ENCODE peak calls at places on chromosomes 7 and 10, in ten cellular contexts. One of them, this sample, is unnamed.

GRCh38 chr7:68688416-68689086 is 909.7 kb upstream of the AUTS2 start:
- DNase-seq in foreskin fibroblast: no peak
- DNase-seq in effector CD4-positive, alpha-beta T cell: no peak
- DNase-seq in epithelial cell of esophagus: no peak
- DNase-seq in stimulated activated CD8-positive, alpha-beta memory T cell treated with anti-CD3 and anti-CD28 coated beads, Interleukin-4, amount 100 ng/mL, for 24 hours: no peak
- DNase-seq in esophagus squamous epithelium: no peak
- DNase-seq in activated CD4-positive, alpha-beta T cell treated with anti-CD3 and anti-CD28 coated beads, Interleukin-2, amount 10 ng/mL, durations not matched to agents 7 days and 5 days: no peak
- DNase-seq in NCI-H2171 treated with DMSO at 0.1 percent for 48 hours: no peak
- DNase-seq in cardiac septum: no peak
- DNase-seq in mucosa of gallbladder: no peak
- DNase-seq in this sample: no peak

GRCh38 chr7:115707236-115707635 is 323.3 kb downstream of the TFEC start:
- DNase-seq in foreskin fibroblast: peak
- DNase-seq in effector CD4-positive, alpha-beta T cell: no peak
- DNase-seq in epithelial cell of esophagus: peak
- DNase-seq in stimulated activated CD8-positive, alpha-beta memory T cell treated with anti-CD3 and anti-CD28 coated beads, Interleukin-4, amount 100 ng/mL, for 24 hours: no peak
- DNase-seq in esophagus squamous epithelium: no peak
- DNase-seq in activated CD4-positive, alpha-beta T cell treated with anti-CD3 and anti-CD28 coated beads, Interleukin-2, amount 10 ng/mL, durations not matched to agents 7 days and 5 days: no peak
- DNase-seq in NCI-H2171 treated with DMSO at 0.1 percent for 48 hours: peak
- DNase-seq in cardiac septum: no peak
- DNase-seq in mucosa of gallbladder: no peak
- DNase-seq in this sample: peak

GRCh38 chr10:80491251-80492102 is 37.4 kb downstream of the TSPAN14 start:
- DNase-seq in foreskin fibroblast: no peak
- DNase-seq in effector CD4-positive, alpha-beta T cell: no peak
- DNase-seq in epithelial cell of esophagus: no peak
- DNase-seq in stimulated activated CD8-positive, alpha-beta memory T cell treated with anti-CD3 and anti-CD28 coated beads, Interleukin-4, amount 100 ng/mL, for 24 hours: no peak
- DNase-seq in esophagus squamous epithelium: no peak
- DNase-seq in activated CD4-positive, alpha-beta T cell treated with anti-CD3 and anti-CD28 coated beads, Interleukin-2, amount 10 ng/mL, durations not matched to agents 7 days and 5 days: no peak
- DNase-seq in NCI-H2171 treated with DMSO at 0.1 percent for 48 hours: no peak
- DNase-seq in cardiac septum: peak
- DNase-seq in mucosa of gallbladder: no peak
- DNase-seq in this sample: no peak

GRCh38 chr7:79489371-79489770 is 35.9 kb upstream of the MAGI2 start:
- DNase-seq in foreskin fibroblast: peak
- DNase-seq in effector CD4-positive, alpha-beta T cell: no peak
- DNase-seq in epithelial cell of esophagus: no peak
- DNase-seq in stimulated activated CD8-positive, alpha-beta memory T cell treated with anti-CD3 and anti-CD28 coated beads, Interleukin-4, amount 100 ng/mL, for 24 hours: no peak
- DNase-seq in esophagus squamous epithelium: no peak
- DNase-seq in activated CD4-positive, alpha-beta T cell treated with anti-CD3 and anti-CD28 coated beads, Interleukin-2, amount 10 ng/mL, durations not matched to agents 7 days and 5 days: no peak
- DNase-seq in NCI-H2171 treated with DMSO at 0.1 percent for 48 hours: no peak
- DNase-seq in cardiac septum: no peak
- DNase-seq in mucosa of gallbladder: no peak
- DNase-seq in this sample: no peak

GRCh38 chr10:96670786-96671185 is 49.5 kb downstream of the PIK3AP1 start:
- DNase-seq in foreskin fibroblast: no peak
- DNase-seq in effector CD4-positive, alpha-beta T cell: no peak
- DNase-seq in epithelial cell of esophagus: no peak
- DNase-seq in stimulated activated CD8-positive, alpha-beta memory T cell treated with anti-CD3 and anti-CD28 coated beads, Interleukin-4, amount 100 ng/mL, for 24 hours: no peak
- DNase-seq in esophagus squamous epithelium: no peak
- DNase-seq in activated CD4-positive, alpha-beta T cell treated with anti-CD3 and anti-CD28 coated beads, Interleukin-2, amount 10 ng/mL, durations not matched to agents 7 days and 5 days: no peak
- DNase-seq in NCI-H2171 treated with DMSO at 0.1 percent for 48 hours: no peak
- DNase-seq in cardiac septum: no peak
- DNase-seq in mucosa of gallbladder: no peak
- DNase-seq in this sample: no peak

GRCh38 chr10:59179027-59179426 is 2.6 kb downstream of the PHYHIPL start:
- DNase-seq in foreskin fibroblast: no peak
- DNase-seq in effector CD4-positive, alpha-beta T cell: no peak
- DNase-seq in epithelial cell of esophagus: no peak
- DNase-seq in stimulated activated CD8-positive, alpha-beta memory T cell treated with anti-CD3 and anti-CD28 coated beads, Interleukin-4, amount 100 ng/mL, for 24 hours: no peak
- DNase-seq in esophagus squamous epithelium: no peak
- DNase-seq in activated CD4-positive, alpha-beta T cell treated with anti-CD3 and anti-CD28 coated beads, Interleukin-2, amount 10 ng/mL, durations not matched to agents 7 days and 5 days: no peak
- DNase-seq in NCI-H2171 treated with DMSO at 0.1 percent for 48 hours: no peak
- DNase-seq in cardiac septum: no peak
- DNase-seq in mucosa of gallbladder: no peak
- DNase-seq in this sample: no peak

GRCh38 chr10:120490288-120490687 is 33.3 kb downstream of the PLPP4 start:
- DNase-seq in foreskin fibroblast: no peak
- DNase-seq in effector CD4-positive, alpha-beta T cell: no peak
- DNase-seq in epithelial cell of esophagus: no peak
- DNase-seq in stimulated activated CD8-positive, alpha-beta memory T cell treated with anti-CD3 and anti-CD28 coated beads, Interleukin-4, amount 100 ng/mL, for 24 hours: no peak
- DNase-seq in esophagus squamous epithelium: no peak
- DNase-seq in activated CD4-positive, alpha-beta T cell treated with anti-CD3 and anti-CD28 coated beads, Interleukin-2, amount 10 ng/mL, durations not matched to agents 7 days and 5 days: no peak
- DNase-seq in NCI-H2171 treated with DMSO at 0.1 percent for 48 hours: no peak
- DNase-seq in cardiac septum: no peak
- DNase-seq in mucosa of gallbladder: no peak
- DNase-seq in this sample: no peak

GRCh38 chr10:8138471-8138870 is 84.0 kb downstream of the GATA3 start:
- DNase-seq in foreskin fibroblast: peak
- DNase-seq in effector CD4-positive, alpha-beta T cell: no peak
- DNase-seq in epithelial cell of esophagus: peak
- DNase-seq in stimulated activated CD8-positive, alpha-beta memory T cell treated with anti-CD3 and anti-CD28 coated beads, Interleukin-4, amount 100 ng/mL, for 24 hours: no peak
- DNase-seq in esophagus squamous epithelium: no peak
- DNase-seq in activated CD4-positive, alpha-beta T cell treated with anti-CD3 and anti-CD28 coated beads, Interleukin-2, amount 10 ng/mL, durations not matched to agents 7 days and 5 days: no peak
- DNase-seq in NCI-H2171 treated with DMSO at 0.1 percent for 48 hours: no peak
- DNase-seq in cardiac septum: no peak
- DNase-seq in mucosa of gallbladder: no peak
- DNase-seq in this sample: no peak

GRCh38 chr7:158541330-158542010 is 46.2 kb downstream of the PTPRN2 start:
- DNase-seq in foreskin fibroblast: no peak
- DNase-seq in effector CD4-positive, alpha-beta T cell: no peak
- DNase-seq in epithelial cell of esophagus: no peak
- DNase-seq in stimulated activated CD8-positive, alpha-beta memory T cell treated with anti-CD3 and anti-CD28 coated beads, Interleukin-4, amount 100 ng/mL, for 24 hours: peak
- DNase-seq in esophagus squamous epithelium: no peak
- DNase-seq in activated CD4-positive, alpha-beta T cell treated with anti-CD3 and anti-CD28 coated beads, Interleukin-2, amount 10 ng/mL, durations not matched to agents 7 days and 5 days: peak
- DNase-seq in NCI-H2171 treated with DMSO at 0.1 percent for 48 hours: no peak
- DNase-seq in cardiac septum: no peak
- DNase-seq in mucosa of gallbladder: no peak
- DNase-seq in this sample: no peak

GRCh38 chr7:25180592-25180923 is 47.7 kb downstream of the NPVF start:
- DNase-seq in foreskin fibroblast: no peak
- DNase-seq in effector CD4-positive, alpha-beta T cell: no peak
- DNase-seq in epithelial cell of esophagus: no peak
- DNase-seq in stimulated activated CD8-positive, alpha-beta memory T cell treated with anti-CD3 and anti-CD28 coated beads, Interleukin-4, amount 100 ng/mL, for 24 hours: no peak
- DNase-seq in esophagus squamous epithelium: no peak
- DNase-seq in activated CD4-positive, alpha-beta T cell treated with anti-CD3 and anti-CD28 coated beads, Interleukin-2, amount 10 ng/mL, durations not matched to agents 7 days and 5 days: no peak
- DNase-seq in NCI-H2171 treated with DMSO at 0.1 percent for 48 hours: no peak
- DNase-seq in cardiac septum: no peak
- DNase-seq in mucosa of gallbladder: no peak
- DNase-seq in this sample: no peak